ENCODE peak calls at places on chromosome 1, in four cellular contexts. S is cardiac muscle cell, G is mesendoderm, I is body of pancreas. D is an unnamed sample. For H3K4me1, the result is how much of the 10 kb centered on the place peaks cover.

GRCh38 chr1:16026723-16027484 is 5.1 kb downstream of the CLCNKA start:
- DNase-seq in S (peak), I (no peak), G (peak), D (no peak)

GRCh38 chr1:44421374-44422028 is 16.4 kb downstream of the RNF220 start:
- DNase-seq in I (no peak), G (no peak), S (no peak), D (no peak)

GRCh38 chr1:205056956-205057568 is 14.1 kb downstream of the CNTN2 start:
- DNase-seq in S (no peak), I (no peak), G (no peak), D (no peak)

GRCh38 chr1:70528591-70529333 is 117.7 kb downstream of the CTH start:
- DNase-seq in G (peak), I (peak), S (peak), D (no peak)

GRCh38 chr1:10635385-10635896 is 160.7 kb downstream of the PEX14 start:
- DNase-seq in S (no peak), G (no peak), I (no peak), D (no peak)

GRCh38 chr1:196002906-196003305 is 605.3 kb downstream of the KCNT2 start:
- DNase-seq in I (no peak), G (peak), S (no peak), D (no peak)

GRCh38 chr1:84377480-84378095 is 20.7 kb upstream of the DNASE2B start:
- DNase-seq in G (no peak), I (no peak), S (no peak), D (no peak)

GRCh38 chr1:58515794-58516401 is 30.6 kb downstream of the OMA1 start:
- DNase-seq in S (peak), G (peak), I (peak), D (peak)

GRCh38 chr1:93783876-93784275 is 95.1 kb downstream of the DNTTIP2 start:
- DNase-seq in I (no peak), G (no peak), S (no peak), D (no peak)

GRCh38 chr1:42431514-42431913 is 24.3 kb downstream of the ZMYND12 start:
- DNase-seq in G (no peak), S (no peak), I (no peak), D (no peak)

GRCh38 chr1:165153182-165153581 is 203.3 kb downstream of the LMX1A start:
- DNase-seq in G (no peak), I (no peak), S (no peak), D (no peak)

GRCh38 chr1:112391603-112391940 is 4.4 kb upstream of the CTTNBP2NL start:
- DNase-seq in I (no peak), S (no peak), G (no peak), D (no peak)

DNA sequence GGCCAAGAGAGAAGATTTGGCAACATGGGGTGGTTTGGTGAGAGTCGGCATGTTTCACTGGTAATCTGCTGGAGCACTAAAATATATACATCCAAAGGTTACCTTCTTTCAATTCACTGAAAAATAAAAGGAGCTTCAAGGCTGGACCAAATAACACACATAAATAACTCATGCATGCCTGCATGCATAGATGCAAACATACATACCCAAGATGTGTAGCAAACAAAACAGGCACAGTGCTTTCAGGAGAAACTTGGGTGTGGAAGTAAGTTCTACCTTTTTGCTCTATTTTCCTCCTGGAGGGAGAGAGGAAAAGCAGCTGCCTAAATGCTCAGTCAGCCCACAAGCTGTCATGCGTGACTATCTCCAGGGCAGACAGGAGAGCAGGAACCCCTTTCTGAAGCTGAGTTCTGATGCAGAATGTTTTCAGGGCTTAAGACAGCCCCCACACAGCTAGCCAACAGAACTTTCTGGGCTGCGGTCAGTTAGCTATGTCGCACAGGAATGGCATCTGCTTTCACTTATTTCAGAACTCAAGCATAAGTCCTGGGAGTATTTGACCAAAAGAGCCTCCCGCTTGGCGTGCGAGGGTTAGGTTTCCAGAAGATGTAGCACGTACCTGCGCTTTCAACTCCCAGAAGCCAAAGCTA is 166.2 kb downstream of the TOMM20 start:
- DNase-seq in I (no peak), S (no peak), G (no peak), D (no peak)
- H3K4me3 ChIP-seq in I (no peak), S (no peak), G (no peak), D (peak)

GRCh38 chr1:149927535-149928387 is at the start of gene SF3B4:
- DNase-seq in G (peak), S (peak), I (peak), D (peak)
- H3K4me1 ChIP-seq in G (under half), S (under half), I (under half), D (under half)

DNA sequence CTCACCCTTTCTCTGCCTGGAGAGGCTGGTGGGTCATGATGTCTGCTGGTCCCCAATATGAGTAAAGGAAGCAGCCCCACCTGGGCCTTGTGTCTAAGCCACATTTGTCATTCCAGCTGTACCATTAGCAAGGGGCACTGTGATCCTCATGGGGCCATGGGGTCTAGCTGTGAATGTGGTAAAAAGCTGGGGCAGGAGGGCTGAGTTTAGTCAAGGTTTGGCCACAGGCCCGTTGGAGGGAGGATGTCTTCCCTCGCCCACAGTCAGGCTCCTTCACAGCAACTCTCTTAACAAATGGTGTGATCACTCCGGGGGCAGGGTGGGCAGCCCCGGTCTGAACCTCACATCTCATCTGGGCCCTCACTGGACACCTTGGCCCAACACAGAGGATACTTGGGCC is 115.4 kb downstream of the DMRTB1 start:
- DNase-seq in G (no peak), S (no peak), I (no peak), D (no peak)
- H3K4me3 ChIP-seq in G (no peak), S (no peak), I (no peak), D (no peak)

DNA sequence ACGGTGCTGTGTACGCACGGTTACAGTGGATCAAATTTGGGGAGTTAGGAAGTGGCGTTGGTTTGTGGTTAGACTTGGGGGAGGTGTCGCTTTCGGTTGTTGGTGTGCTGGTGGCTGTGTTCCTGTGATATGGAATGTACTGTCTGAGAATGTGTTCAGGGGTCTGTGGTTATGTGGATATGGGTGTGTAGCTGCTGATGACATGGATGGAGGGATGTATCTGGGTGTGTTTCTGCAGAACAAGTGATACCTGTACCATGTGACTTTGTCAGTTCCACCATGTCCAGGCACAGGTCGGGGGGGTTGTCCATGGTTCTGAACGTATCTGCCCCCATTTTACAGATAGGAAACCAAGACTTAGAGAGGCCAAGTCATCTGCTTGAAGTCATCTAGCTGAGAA is 22.7 kb downstream of the PAX7 start:
- DNase-seq in G (no peak), I (no peak), S (no peak), D (no peak)
- H3K4me1 ChIP-seq in G (under half), I (under half), S (under half), D (under half)

DNA sequence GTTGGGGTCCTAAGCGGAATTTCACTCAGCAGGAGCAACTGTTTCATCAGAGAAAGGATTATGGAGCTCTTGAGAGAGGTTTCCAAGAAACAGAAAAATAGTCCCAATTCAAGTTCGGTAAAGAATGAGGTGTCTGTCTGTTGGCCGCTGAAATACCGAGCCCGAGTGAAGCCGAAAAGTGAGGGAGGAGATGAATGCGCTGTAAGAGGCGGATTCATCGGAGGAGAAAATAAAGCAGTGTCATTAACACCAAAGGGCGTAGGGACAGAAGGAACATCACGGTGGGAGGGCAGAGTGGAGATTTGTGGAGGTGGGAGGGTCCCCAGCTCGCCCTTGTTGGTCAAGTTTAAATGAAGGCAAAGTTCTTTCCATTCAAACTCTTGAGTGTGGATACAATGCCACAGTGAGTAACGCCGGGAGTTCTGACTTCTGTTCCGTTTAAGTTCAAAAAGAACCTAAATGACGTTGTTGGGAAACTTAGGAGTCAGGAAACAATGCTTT is 15.7 kb upstream of the SLC45A1 start:
- DNase-seq in S (no peak), G (no peak), I (no peak), D (no peak)
- H3K4me3 ChIP-seq in S (no peak), G (no peak), I (no peak), D (no peak)

GRCh38 chr1:91059157-91059556 is 37.3 kb upstream of the ZNF644 start:
- DNase-seq in G (no peak), S (no peak), I (no peak), D (no peak)

GRCh38 chr1:91054780-91055481 is 33.1 kb upstream of the ZNF644 start:
- DNase-seq in I (no peak), G (no peak), S (no peak), D (no peak)

GRCh38 chr1:91053630-91054029 is 31.8 kb upstream of the ZNF644 start:
- DNase-seq in S (no peak), G (no peak), I (no peak), D (no peak)

DNA sequence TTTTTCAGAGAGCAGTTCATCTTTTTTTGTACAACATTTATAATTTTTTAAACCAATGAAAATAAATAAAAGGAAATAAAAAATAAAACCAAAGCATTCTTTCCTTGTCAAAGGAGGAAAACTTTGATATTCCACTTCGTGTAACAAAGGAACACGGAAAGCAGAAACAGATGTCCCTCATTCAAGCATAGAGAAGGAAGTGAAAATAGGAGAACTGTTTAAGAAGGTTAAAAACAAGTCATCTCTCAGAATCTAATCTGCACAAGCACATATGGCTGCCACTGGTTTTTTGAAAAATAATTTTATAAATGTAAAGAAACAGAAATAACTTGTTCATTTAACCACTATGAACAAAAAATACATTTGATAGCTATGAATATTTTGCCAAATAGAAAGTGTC is 35.9 kb upstream of the ZNF644 start:
- DNase-seq in G (no peak), S (no peak), I (no peak), D (no peak)
- H3K4me1 ChIP-seq in G (under half), S (under half), I (under half), D (under half)

GRCh38 chr1:207034208-207034607 is 1.7 kb upstream of the C1orf116 start:
- DNase-seq in I (no peak), G (no peak), S (no peak), D (no peak)

GRCh38 chr1:207033302-207033701 is 746 bp upstream of the C1orf116 start:
- DNase-seq in G (no peak), S (no peak), I (no peak), D (no peak)

GRCh38 chr1:207031632-207032258 is 811 bp downstream of the C1orf116 start:
- DNase-seq in S (no peak), I (peak), G (no peak), D (no peak)

GRCh38 chr1:207031016-207031415 is 1.5 kb downstream of the C1orf116 start:
- DNase-seq in G (no peak), I (no peak), S (no peak), D (no peak)

GRCh38 chr1:207032528-207033017 is at the start of gene C1orf116:
- DNase-seq in S (no peak), I (peak), G (peak), D (no peak)
- H3K4me3 ChIP-seq in S (no peak), I (no peak), G (no peak), D (no peak)

GRCh38 chr1:72442251-72442650 is 159.9 kb upstream of the NEGR1 start:
- DNase-seq in I (no peak), G (no peak), S (no peak), D (no peak)
- H3K4me1 ChIP-seq in I (under half), G (under half), S (under half), D (under half)

GRCh38 chr1:115088115-115088794 is 1.0 kb downstream of the TSPAN2 start:
- DNase-seq in I (no peak), S (no peak), G (peak), D (no peak)
- H3K4me3 ChIP-seq in I (no peak), S (peak), G (no peak), D (peak)

DNA sequence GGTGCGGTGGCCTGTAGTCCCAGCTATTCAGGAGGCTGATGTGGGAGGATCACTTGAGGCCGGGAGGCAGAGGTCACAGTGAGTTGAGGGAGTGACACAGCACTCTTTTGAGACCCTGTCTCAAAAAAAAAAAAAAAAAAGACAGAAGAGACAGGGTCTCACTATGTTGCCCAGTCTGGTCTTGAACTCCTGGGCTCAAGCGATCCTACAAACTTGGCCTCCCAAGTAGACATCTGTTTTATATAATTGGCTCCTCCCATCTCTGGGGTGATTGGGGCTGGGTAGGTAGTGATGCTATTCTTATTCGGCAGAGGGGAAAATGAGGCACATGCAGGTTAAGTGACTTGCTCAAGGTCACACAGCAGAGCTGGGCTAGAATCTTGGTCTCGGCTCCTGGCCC is 23.6 kb upstream of the VPS13D start:
- DNase-seq in G (no peak), I (no peak), S (no peak), D (no peak)
- H3K4me1 ChIP-seq in G (under half), I (under half), S (under half), D (under half)